ENCODE peak calls at places on chromosomes 5 and 9, in six cellular contexts. L is NCI-H2081 treated with DMSO at 0.1 percent for 48 hours; T is CD8-positive, alpha-beta T cell; S is hippocampal formation; J is NCI-H345; Z is GM03348. N is an unnamed sample.

GRCh38 chr9:126522957-126523356 is 90.8 kb upstream of the LMX1B start:
- DNase-seq in L (no peak), T (no peak), S (no peak), J (no peak), Z (no peak), N (no peak)

GRCh38 chr9:100213730-100214477 is 114.9 kb downstream of the INVS start:
- DNase-seq in L (no peak), T (no peak), S (no peak), J (no peak), Z (peak; percentile 30), N (no peak)

GRCh38 chr9:89883401-89884341 is 278.9 kb downstream of the GADD45G start:
- DNase-seq in L (no peak), T (no peak), S (no peak), J (no peak), Z (no peak), N (no peak)

GRCh38 chr5:65832152-65832551 is 94.2 kb upstream of the ERBIN start:
- DNase-seq in L (no peak), T (no peak), S (no peak), J (no peak), Z (no peak), N (no peak)

GRCh38 chr9:98573749-98574278 is 134.9 kb downstream of the GABBR2 start:
- DNase-seq in L (no peak), T (no peak), S (no peak), J (no peak), Z (no peak), N (no peak)

GRCh38 chr5:129749101-129749500 is 1.2 kb downstream of the MINAR2 start:
- DNase-seq in L (no peak), T (no peak), S (no peak), J (no peak), Z (no peak), N (no peak)

GRCh38 chr5:40465416-40465815 is 214.3 kb upstream of the PTGER4 start:
- DNase-seq in L (no peak), T (no peak), S (no peak), J (no peak), Z (no peak), N (no peak)

GRCh38 chr5:149310947-149311675 is 34.2 kb upstream of the GRPEL2 start:
- DNase-seq in L (no peak), T (no peak), S (no peak), J (no peak), Z (peak; percentile 38), N (no peak)

GRCh38 chr5:104353371-104353770 is 790.8 kb upstream of the NUDT12 start:
- DNase-seq in L (no peak), T (no peak), S (no peak), J (no peak), Z (no peak), N (no peak)

GRCh38 chr9:84504360-84504759 is 163.8 kb upstream of the SLC28A3 start:
- DNase-seq in L (no peak), T (no peak), S (no peak), J (no peak), Z (no peak), N (no peak)

GRCh38 chr5:167814828-167815227 is 476.6 kb upstream of the WWC1 start:
- DNase-seq in L (no peak), T (no peak), S (no peak), J (no peak), Z (peak; percentile 87), N (no peak)

GRCh38 chr9:133424187-133424586 is 2.0 kb downstream of the ADAMTS13 start:
- DNase-seq in L (no peak), T (no peak), S (no peak), J (no peak), Z (no peak), N (no peak)

GRCh38 chr5:149438711-149439132 is 59.6 kb upstream of the IL17B start:
- DNase-seq in L (no peak), T (no peak), S (peak; percentile 41), J (no peak), Z (no peak), N (no peak)

GRCh38 chr9:16505159-16505558 is 365.3 kb downstream of the BNC2 start:
- DNase-seq in L (no peak), T (no peak), S (no peak), J (no peak), Z (peak; percentile 47), N (no peak)

GRCh38 chr9:35313460-35313859 is 151.7 kb downstream of the UNC13B start:
- DNase-seq in L (no peak), T (no peak), S (no peak), J (no peak), Z (no peak), N (no peak)

GRCh38 chr9:88737031-88737430 is 202.1 kb downstream of the NXNL2 start:
- DNase-seq in L (no peak), T (no peak), S (no peak), J (no peak), Z (no peak), N (no peak)

GRCh38 chr5:76527685-76528161 is 95.5 kb downstream of the F2RL2 start:
- DNase-seq in L (no peak), T (no peak), S (no peak), J (no peak), Z (no peak), N (no peak)

GRCh38 chr5:105640328-105640727 is 2030.4 kb downstream of the EFNA5 start:
- DNase-seq in L (no peak), T (no peak), S (no peak), J (no peak), Z (no peak), N (no peak)

GRCh38 chr9:121009657-121010056 is 40.4 kb downstream of the C5 start:
- DNase-seq in L (no peak), T (no peak), S (no peak), J (no peak), Z (no peak), N (no peak)

GRCh38 chr9:135501261-135502167 is 1.0 kb downstream of the MRPS2 start:
- DNase-seq in L (no peak), T (no peak), S (no peak), J (no peak), Z (peak; percentile 90), N (no peak)

GRCh38 chr9:16728128-16728505 is 142.4 kb downstream of the BNC2 start:
- DNase-seq in L (no peak), T (no peak), S (no peak), J (no peak), Z (no peak), N (no peak)

GRCh38 chr5:86546582-86546981 is 71.2 kb upstream of the COX7C start:
- DNase-seq in L (no peak), T (no peak), S (no peak), J (no peak), Z (no peak), N (no peak)

GRCh38 chr9:20270176-20270575 is 352.1 kb downstream of the MLLT3 start:
- DNase-seq in L (no peak), T (no peak), S (no peak), J (no peak), Z (no peak), N (no peak)